ENCODE peak calls at places on chromosomes 12 and 14, in eight cellular contexts. One of them, this sample, is unnamed.

GRCh38 chr14:24436355-24437019 is 6.1 kb downstream of the SDR39U1 start:
- DNase-seq in IMR-90: peak; percentile 85
- DNase-seq in psoas muscle: no peak
- DNase-seq in fibroblast of pulmonary artery: peak; percentile 87
- DNase-seq in lower leg skin: no peak
- DNase-seq in colonic mucosa: no peak
- DNase-seq in GM06990: no peak
- DNase-seq in kidney epithelial cell: no peak
- DNase-seq in this sample: peak; percentile 39

GRCh38 chr12:53703746-53704145 is 23.5 kb downstream of the CALCOCO1 start:
- DNase-seq in GM06990: no peak
- DNase-seq in colonic mucosa: no peak
- DNase-seq in IMR-90: peak; percentile 64
- DNase-seq in fibroblast of pulmonary artery: no peak
- DNase-seq in kidney epithelial cell: no peak
- DNase-seq in lower leg skin: no peak
- DNase-seq in psoas muscle: no peak
- DNase-seq in this sample: no peak

GRCh38 chr12:122062832-122063690 is 15.5 kb upstream of the MLXIP start:
- DNase-seq in IMR-90: peak; percentile 66
- DNase-seq in colonic mucosa: peak; percentile 81
- DNase-seq in fibroblast of pulmonary artery: peak; percentile 83
- DNase-seq in psoas muscle: no peak
- DNase-seq in lower leg skin: no peak
- DNase-seq in kidney epithelial cell: no peak
- DNase-seq in GM06990: no peak
- DNase-seq in this sample: no peak

GRCh38 chr14:79967453-79967852 is 243.9 kb downstream of the DIO2 start:
- DNase-seq in GM06990: no peak
- DNase-seq in IMR-90: peak; percentile 54
- DNase-seq in lower leg skin: no peak
- DNase-seq in colonic mucosa: no peak
- DNase-seq in kidney epithelial cell: no peak
- DNase-seq in fibroblast of pulmonary artery: no peak
- DNase-seq in psoas muscle: no peak
- DNase-seq in this sample: no peak

GRCh38 chr12:96194901-96195844 is 998 bp downstream of the ELK3 start:
- DNase-seq in IMR-90: peak; percentile 91
- DNase-seq in fibroblast of pulmonary artery: peak; percentile 86
- DNase-seq in kidney epithelial cell: no peak
- DNase-seq in psoas muscle: peak; percentile 32
- DNase-seq in GM06990: peak; percentile 57
- DNase-seq in lower leg skin: no peak
- DNase-seq in colonic mucosa: peak; percentile 66
- DNase-seq in this sample: peak; percentile 57

GRCh38 chr14:66495214-66496098 is 9.3 kb downstream of the CCDC196 start:
- DNase-seq in kidney epithelial cell: peak; percentile 54
- DNase-seq in IMR-90: peak; percentile 71
- DNase-seq in colonic mucosa: peak; percentile 60
- DNase-seq in fibroblast of pulmonary artery: peak; percentile 85
- DNase-seq in psoas muscle: no peak
- DNase-seq in GM06990: peak; percentile 15
- DNase-seq in lower leg skin: no peak
- DNase-seq in this sample: no peak

GRCh38 chr12:66901136-66901932 is 222.5 kb upstream of the GRIP1 start:
- DNase-seq in IMR-90: no peak
- DNase-seq in psoas muscle: no peak
- DNase-seq in colonic mucosa: no peak
- DNase-seq in GM06990: peak; percentile 28
- DNase-seq in lower leg skin: no peak
- DNase-seq in kidney epithelial cell: no peak
- DNase-seq in fibroblast of pulmonary artery: no peak
- DNase-seq in this sample: no peak

GRCh38 chr12:57552692-57553321 is 3.0 kb downstream of the KIF5A start:
- DNase-seq in psoas muscle: no peak
- DNase-seq in lower leg skin: no peak
- DNase-seq in colonic mucosa: no peak
- DNase-seq in fibroblast of pulmonary artery: no peak
- DNase-seq in GM06990: no peak
- DNase-seq in kidney epithelial cell: no peak
- DNase-seq in IMR-90: peak; percentile 36
- DNase-seq in this sample: no peak

GRCh38 chr14:51921026-51921425 is 60.6 kb downstream of the GNG2 start:
- DNase-seq in fibroblast of pulmonary artery: no peak
- DNase-seq in GM06990: no peak
- DNase-seq in psoas muscle: no peak
- DNase-seq in kidney epithelial cell: no peak
- DNase-seq in IMR-90: no peak
- DNase-seq in colonic mucosa: no peak
- DNase-seq in lower leg skin: no peak
- DNase-seq in this sample: no peak

GRCh38 chr12:80794506-80794905 is 77.8 kb downstream of the MYF5 start:
- DNase-seq in lower leg skin: no peak
- DNase-seq in fibroblast of pulmonary artery: no peak
- DNase-seq in kidney epithelial cell: no peak
- DNase-seq in GM06990: no peak
- DNase-seq in IMR-90: no peak
- DNase-seq in colonic mucosa: no peak
- DNase-seq in psoas muscle: no peak
- DNase-seq in this sample: no peak

GRCh38 chr12:85559534-85559933 is 276.7 kb downstream of the RASSF9 start:
- DNase-seq in IMR-90: no peak
- DNase-seq in lower leg skin: no peak
- DNase-seq in kidney epithelial cell: no peak
- DNase-seq in GM06990: no peak
- DNase-seq in fibroblast of pulmonary artery: no peak
- DNase-seq in psoas muscle: no peak
- DNase-seq in colonic mucosa: no peak
- DNase-seq in this sample: no peak

GRCh38 chr12:22598763-22599161 is 26.2 kb upstream of the ETNK1 start:
- DNase-seq in colonic mucosa: no peak
- DNase-seq in kidney epithelial cell: no peak
- DNase-seq in lower leg skin: no peak
- DNase-seq in IMR-90: no peak
- DNase-seq in GM06990: no peak
- DNase-seq in fibroblast of pulmonary artery: no peak
- DNase-seq in psoas muscle: no peak
- DNase-seq in this sample: no peak

GRCh38 chr14:105200641-105201040 is 19.5 kb upstream of the NUDT14 start:
- DNase-seq in psoas muscle: no peak
- DNase-seq in colonic mucosa: no peak
- DNase-seq in kidney epithelial cell: no peak
- DNase-seq in GM06990: no peak
- DNase-seq in fibroblast of pulmonary artery: no peak
- DNase-seq in IMR-90: no peak
- DNase-seq in lower leg skin: no peak
- DNase-seq in this sample: no peak

GRCh38 chr14:105199093-105199492 is 18.0 kb upstream of the NUDT14 start:
- DNase-seq in fibroblast of pulmonary artery: peak; percentile 44
- DNase-seq in IMR-90: peak; percentile 19
- DNase-seq in psoas muscle: no peak
- DNase-seq in kidney epithelial cell: no peak
- DNase-seq in lower leg skin: no peak
- DNase-seq in GM06990: no peak
- DNase-seq in colonic mucosa: no peak
- DNase-seq in this sample: no peak

GRCh38 chr14:105200074-105200473 is 19.0 kb upstream of the NUDT14 start:
- DNase-seq in lower leg skin: no peak
- DNase-seq in kidney epithelial cell: no peak
- DNase-seq in GM06990: no peak
- DNase-seq in colonic mucosa: no peak
- DNase-seq in fibroblast of pulmonary artery: no peak
- DNase-seq in psoas muscle: no peak
- DNase-seq in IMR-90: no peak
- DNase-seq in this sample: no peak

GRCh38 chr14:105197274-105197673 is 16.2 kb upstream of the NUDT14 start:
- DNase-seq in psoas muscle: no peak
- DNase-seq in fibroblast of pulmonary artery: peak; percentile 76
- DNase-seq in kidney epithelial cell: no peak
- DNase-seq in GM06990: no peak
- DNase-seq in lower leg skin: no peak
- DNase-seq in IMR-90: peak; percentile 35
- DNase-seq in colonic mucosa: no peak
- DNase-seq in this sample: no peak

DNA sequence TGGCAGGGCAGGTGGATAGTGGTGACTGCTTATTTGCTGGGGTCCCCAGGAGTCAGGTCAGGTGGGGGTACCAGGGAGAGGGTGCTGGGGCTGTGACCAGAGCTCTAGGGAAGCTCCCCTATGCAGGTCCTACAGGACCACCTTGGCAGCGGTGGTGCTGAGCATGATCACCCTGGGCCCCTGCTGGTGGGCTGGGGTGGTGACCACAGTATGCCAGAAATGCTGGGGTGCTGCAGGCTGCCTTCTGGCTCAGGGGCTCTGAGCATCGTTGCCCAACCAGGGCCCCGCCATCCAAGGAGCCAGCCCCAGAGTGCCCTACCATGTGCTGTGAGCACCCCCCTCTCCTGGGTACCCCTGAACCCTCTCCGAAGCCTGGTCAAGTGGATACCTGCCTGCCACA is 17.5 kb upstream of the NUDT14 start:
- DNase-seq in colonic mucosa: no peak
- DNase-seq in kidney epithelial cell: no peak
- DNase-seq in psoas muscle: no peak
- DNase-seq in lower leg skin: no peak
- DNase-seq in IMR-90: no peak
- DNase-seq in fibroblast of pulmonary artery: no peak
- DNase-seq in GM06990: no peak
- DNase-seq in this sample: no peak
- TF ChIP-seq CTCF in colonic mucosa: no peak
- TF ChIP-seq CTCF in kidney epithelial cell: peak; percentile 6
- TF ChIP-seq CTCF in psoas muscle: no peak
- TF ChIP-seq CTCF in lower leg skin: no peak
- TF ChIP-seq CTCF in IMR-90: no peak
- TF ChIP-seq CTCF in fibroblast of pulmonary artery: no peak
- TF ChIP-seq CTCF in GM06990: no peak
- TF ChIP-seq CTCF in this sample: peak; percentile 36

GRCh38 chr14:102044566-102044965 is 42.3 kb downstream of the HSP90AA1 start:
- DNase-seq in GM06990: no peak
- DNase-seq in IMR-90: no peak
- DNase-seq in fibroblast of pulmonary artery: no peak
- DNase-seq in colonic mucosa: no peak
- DNase-seq in psoas muscle: no peak
- DNase-seq in kidney epithelial cell: no peak
- DNase-seq in lower leg skin: no peak
- DNase-seq in this sample: no peak

GRCh38 chr14:102049258-102050025 is 37.4 kb downstream of the HSP90AA1 start:
- DNase-seq in IMR-90: no peak
- DNase-seq in GM06990: no peak
- DNase-seq in fibroblast of pulmonary artery: no peak
- DNase-seq in psoas muscle: no peak
- DNase-seq in lower leg skin: no peak
- DNase-seq in kidney epithelial cell: no peak
- DNase-seq in colonic mucosa: no peak
- DNase-seq in this sample: no peak

GRCh38 chr14:102047808-102048540 is 38.9 kb downstream of the HSP90AA1 start:
- DNase-seq in fibroblast of pulmonary artery: no peak
- DNase-seq in IMR-90: no peak
- DNase-seq in colonic mucosa: no peak
- DNase-seq in psoas muscle: no peak
- DNase-seq in GM06990: no peak
- DNase-seq in kidney epithelial cell: no peak
- DNase-seq in lower leg skin: no peak
- DNase-seq in this sample: no peak

GRCh38 chr14:102043251-102044025 is 43.4 kb downstream of the HSP90AA1 start:
- DNase-seq in kidney epithelial cell: no peak
- DNase-seq in fibroblast of pulmonary artery: no peak
- DNase-seq in IMR-90: no peak
- DNase-seq in colonic mucosa: no peak
- DNase-seq in GM06990: no peak
- DNase-seq in psoas muscle: peak; percentile 47
- DNase-seq in lower leg skin: no peak
- DNase-seq in this sample: no peak

GRCh38 chr14:102046337-102047278 is 40.2 kb downstream of the HSP90AA1 start:
- DNase-seq in GM06990: no peak
- DNase-seq in IMR-90: peak; percentile 28
- DNase-seq in kidney epithelial cell: no peak
- DNase-seq in colonic mucosa: peak; percentile 88
- DNase-seq in lower leg skin: peak; percentile 96
- DNase-seq in fibroblast of pulmonary artery: peak; percentile 30
- DNase-seq in psoas muscle: peak; percentile 88
- DNase-seq in this sample: peak; percentile 73
- TF ChIP-seq CTCF in GM06990: peak; percentile 20
- TF ChIP-seq CTCF in IMR-90: peak; percentile 21
- TF ChIP-seq CTCF in kidney epithelial cell: peak; percentile 31
- TF ChIP-seq CTCF in colonic mucosa: peak; percentile 50
- TF ChIP-seq CTCF in lower leg skin: no peak
- TF ChIP-seq CTCF in fibroblast of pulmonary artery: no peak
- TF ChIP-seq CTCF in psoas muscle: peak; percentile 59
- TF ChIP-seq CTCF in this sample: no peak

DNA sequence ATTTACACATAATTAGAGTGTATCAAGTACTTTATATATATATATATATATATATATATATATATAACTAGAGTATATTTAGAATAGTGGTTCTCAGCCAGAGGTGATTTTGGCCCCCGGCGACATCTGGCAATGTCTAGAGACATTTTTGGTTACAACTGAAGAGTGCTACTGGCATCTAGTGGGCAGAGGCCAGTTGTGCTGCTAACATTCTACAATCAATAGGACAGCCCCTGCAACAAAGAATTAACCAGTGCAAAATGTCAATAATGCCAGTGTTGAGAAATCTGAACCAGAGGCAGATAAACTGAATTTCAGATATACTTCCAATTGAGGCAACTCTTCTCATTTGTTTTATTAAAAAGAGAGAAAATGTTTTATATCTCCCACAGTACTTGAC is 8.9 kb downstream of the GTF2A1 start:
- DNase-seq in psoas muscle: peak; percentile 35
- DNase-seq in colonic mucosa: no peak
- DNase-seq in lower leg skin: no peak
- DNase-seq in kidney epithelial cell: no peak
- DNase-seq in IMR-90: peak; percentile 17
- DNase-seq in fibroblast of pulmonary artery: peak; percentile 44
- DNase-seq in GM06990: no peak
- DNase-seq in this sample: no peak
- TF ChIP-seq CTCF in psoas muscle: peak; percentile 59
- TF ChIP-seq CTCF in colonic mucosa: no peak
- TF ChIP-seq CTCF in lower leg skin: no peak
- TF ChIP-seq CTCF in kidney epithelial cell: peak; percentile 39
- TF ChIP-seq CTCF in IMR-90: peak; percentile 47
- TF ChIP-seq CTCF in fibroblast of pulmonary artery: peak; percentile 40
- TF ChIP-seq CTCF in GM06990: peak; percentile 59
- TF ChIP-seq CTCF in this sample: no peak

DNA sequence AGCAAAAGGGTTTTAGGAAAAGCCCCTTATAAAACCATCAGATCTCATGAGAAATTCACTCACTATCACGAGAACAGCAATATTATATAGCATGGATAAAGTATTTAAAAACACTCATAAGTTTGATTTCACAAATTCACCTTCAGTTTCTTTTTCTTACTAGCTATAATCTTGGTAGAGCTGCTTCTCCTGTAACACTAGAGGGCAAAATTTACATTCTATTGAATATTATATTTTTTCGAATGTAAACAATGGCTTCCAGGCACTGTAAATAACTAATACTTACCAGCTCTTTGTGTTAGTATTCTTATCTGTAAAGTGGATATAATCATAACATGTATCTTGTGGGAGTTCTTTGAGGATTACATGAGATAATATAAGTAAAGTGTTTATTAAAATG is 259.6 kb downstream of the CCER1 start:
- DNase-seq in fibroblast of pulmonary artery: peak; percentile 30
- DNase-seq in colonic mucosa: no peak
- DNase-seq in lower leg skin: no peak
- DNase-seq in kidney epithelial cell: no peak
- DNase-seq in IMR-90: peak; percentile 23
- DNase-seq in psoas muscle: no peak
- DNase-seq in GM06990: no peak
- DNase-seq in this sample: no peak
- TF ChIP-seq CTCF in fibroblast of pulmonary artery: peak; percentile 50
- TF ChIP-seq CTCF in colonic mucosa: no peak
- TF ChIP-seq CTCF in lower leg skin: no peak
- TF ChIP-seq CTCF in kidney epithelial cell: no peak
- TF ChIP-seq CTCF in IMR-90: peak; percentile 32
- TF ChIP-seq CTCF in psoas muscle: no peak
- TF ChIP-seq CTCF in GM06990: no peak
- TF ChIP-seq CTCF in this sample: no peak

This sample was measured in glutamatergic neuron.